ENCODE peak calls at places on chromosome 4, in seven cellular contexts. U is colonic mucosa, F is dorsolateral prefrontal cortex, E is iPS DF 6.9, V is H9, C is fibroblast of lung, O is mesenchymal stem cell. B is an unnamed sample.

GRCh38 chr4:130026185-130026584 is 930.2 kb downstream of the C4orf33 start:
- DNase-seq in O (no peak), C (no peak), E (peak), F (no peak), U (no peak), V (peak), B (no peak)

GRCh38 chr4:145216532-145216931 is 36.1 kb upstream of the OTUD4 start:
- DNase-seq in U (no peak), V (no peak), O (peak), E (no peak), F (no peak), C (peak), B (no peak)

GRCh38 chr4:94766856-94767255 is 9.1 kb downstream of the BMPR1B start:
- DNase-seq in V (no peak), C (peak), F (no peak), U (no peak), O (peak), E (no peak), B (no peak)

GRCh38 chr4:7964459-7964858 is 24.8 kb upstream of the AFAP1 start:
- DNase-seq in O (no peak), C (no peak), U (no peak), F (no peak), E (no peak), V (no peak), B (no peak)

GRCh38 chr4:67885727-67886126 is 1.9 kb upstream of the TMPRSS11D start:
- DNase-seq in C (peak), F (no peak), V (no peak), O (peak), E (no peak), U (no peak), B (no peak)

GRCh38 chr4:173243321-173243720 is 74.7 kb downstream of the GALNT7 start:
- DNase-seq in V (no peak), F (no peak), E (no peak), U (no peak), C (peak), O (peak), B (no peak)

GRCh38 chr4:48681856-48682255 is 98.2 kb downstream of the FRYL start:
- DNase-seq in O (peak), E (no peak), V (no peak), F (no peak), U (no peak), C (peak), B (no peak)

GRCh38 chr4:175422331-175422730 is 389.7 kb downstream of the GPM6A start:
- DNase-seq in U (no peak), F (no peak), V (no peak), E (no peak), O (no peak), C (peak), B (no peak)

GRCh38 chr4:177047070-177047850 is 254.5 kb upstream of the VEGFC start:
- DNase-seq in O (peak), F (no peak), U (peak), C (peak), V (peak), E (no peak), B (no peak)

GRCh38 chr4:70437212-70437611 is 34.8 kb upstream of the MUC7 start:
- DNase-seq in F (no peak), C (no peak), O (no peak), E (no peak), V (peak), U (no peak), B (no peak)

GRCh38 chr4:108081251-108081650 is 87.5 kb downstream of the LEF1 start:
- DNase-seq in F (no peak), O (no peak), C (no peak), E (no peak), U (no peak), V (no peak), B (no peak)

DNA sequence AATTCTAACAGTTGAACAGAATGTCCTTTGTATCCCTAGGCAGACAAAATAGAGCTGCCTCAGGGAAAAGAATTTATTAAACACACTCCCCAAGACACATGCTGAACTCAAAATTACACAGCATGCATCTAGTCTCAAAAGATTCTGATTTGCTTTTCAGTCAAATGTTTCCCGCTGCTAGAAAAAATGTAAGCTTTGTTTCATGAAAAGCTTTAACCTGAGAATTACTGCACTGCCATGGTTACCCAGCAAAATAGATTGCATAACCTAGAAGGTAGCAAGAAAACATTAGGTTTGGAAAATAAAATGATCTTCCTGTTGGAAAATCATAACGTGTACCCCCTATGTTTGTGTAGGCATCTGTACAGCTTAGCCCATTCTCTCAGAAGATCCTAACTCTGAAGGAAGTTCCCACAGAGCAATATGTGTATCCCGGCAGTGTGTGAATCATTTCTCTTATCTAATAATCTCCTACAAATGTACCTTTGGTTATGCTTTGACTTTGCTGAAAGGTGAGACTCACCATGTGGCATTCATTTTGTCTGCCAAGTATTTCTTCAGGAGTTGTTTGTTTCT is 646.9 kb downstream of the STPG2 start:
- DNase-seq in F (no peak), E (no peak), C (peak), U (no peak), O (no peak), V (no peak), B (no peak)
- H3K27ac ChIP-seq in F (no peak), E (no peak), C (no peak), U (no peak), O (no peak), V (no peak), B (no peak)

GRCh38 chr4:128528177-128528576 is 240.6 kb upstream of the PGRMC2 start:
- DNase-seq in U (no peak), O (peak), V (no peak), E (no peak), C (peak), F (no peak), B (no peak)
- H3K27ac ChIP-seq in U (no peak), O (peak), V (no peak), E (no peak), C (peak), F (no peak), B (no peak)

GRCh38 chr4:148445071-148445902 is 3.1 kb upstream of the NR3C2 start:
- DNase-seq in U (peak), V (peak), O (no peak), F (peak), E (no peak), C (peak), B (peak)
- H3K27ac ChIP-seq in U (peak), V (no peak), O (no peak), F (peak), E (no peak), C (peak), B (peak)

GRCh38 chr4:143391261-143391660 is 54.6 kb downstream of the GAB1 start:
- DNase-seq in C (no peak), U (no peak), F (no peak), O (no peak), V (no peak), E (no peak), B (no peak)

GRCh38 chr4:143391895-143392294 is 55.2 kb downstream of the GAB1 start:
- DNase-seq in F (no peak), V (no peak), U (no peak), E (no peak), O (peak), C (peak), B (no peak)

GRCh38 chr4:143395054-143395453 is 58.4 kb downstream of the GAB1 start:
- DNase-seq in U (no peak), O (no peak), V (no peak), E (no peak), F (no peak), C (no peak), B (no peak)

GRCh38 chr4:143390764-143391163 is 54.1 kb downstream of the GAB1 start:
- DNase-seq in O (no peak), V (no peak), U (no peak), C (no peak), E (no peak), F (no peak), B (no peak)

GRCh38 chr4:143393195-143393594 is 56.5 kb downstream of the GAB1 start:
- DNase-seq in F (no peak), U (no peak), C (no peak), E (no peak), O (no peak), V (no peak), B (no peak)
- H3K27ac ChIP-seq in F (peak), U (no peak), C (no peak), E (no peak), O (no peak), V (no peak), B (no peak)

GRCh38 chr4:40264995-40265909 is 68.4 kb downstream of the RHOH start:
- DNase-seq in C (peak), V (no peak), E (no peak), U (no peak), O (peak), F (no peak), B (no peak)
- H3K27ac ChIP-seq in C (no peak), V (no peak), E (no peak), U (no peak), O (no peak), F (no peak), B (no peak)

GRCh38 chr4:117157360-117157759 is 72.0 kb upstream of the TRAM1L1 start:
- DNase-seq in E (no peak), C (no peak), O (no peak), F (no peak), V (no peak), U (no peak), B (no peak)
- H3K27ac ChIP-seq in E (no peak), C (no peak), O (no peak), F (no peak), V (no peak), U (no peak), B (no peak)

DNA sequence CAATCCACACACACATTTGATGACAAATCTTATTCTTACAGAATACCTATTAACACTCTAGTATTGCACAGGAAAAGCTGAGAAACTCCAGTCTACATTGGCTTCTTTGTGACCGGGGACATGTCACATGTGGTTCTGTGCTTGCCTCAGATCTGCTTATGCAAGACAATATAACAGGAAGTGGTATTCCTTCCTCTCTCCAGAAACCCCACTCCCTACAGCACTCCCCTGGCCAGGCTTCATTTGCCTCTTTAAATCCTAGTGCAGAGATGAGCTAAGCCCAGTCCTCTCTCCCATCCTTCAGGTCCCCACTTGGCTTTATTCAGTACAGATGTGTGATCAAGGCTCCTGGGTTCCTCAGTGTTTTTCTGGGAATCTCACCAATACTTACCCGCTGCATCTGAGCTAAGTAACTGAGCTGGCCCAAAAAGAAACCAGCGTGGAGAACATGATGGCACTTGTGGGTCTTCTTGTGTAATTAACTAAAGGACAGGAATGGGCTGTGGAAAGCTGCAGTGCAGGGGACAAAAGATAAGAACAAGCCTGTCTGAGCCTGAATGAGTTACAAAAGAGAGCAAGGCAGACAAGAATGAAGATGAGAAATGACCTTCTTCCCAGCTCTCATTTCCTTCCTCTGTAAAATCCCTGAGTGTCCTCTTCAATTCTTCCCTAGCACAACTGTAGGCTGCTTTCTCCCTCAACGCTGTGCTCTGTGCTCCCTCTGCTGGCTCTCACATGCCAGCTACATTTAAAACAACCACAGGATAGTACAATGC is 105.6 kb downstream of the HNRNPD start:
- DNase-seq in V (peak), C (peak), U (peak), E (no peak), O (peak), F (peak), B (peak)
- H3K27ac ChIP-seq in V (no peak), C (no peak), U (no peak), E (no peak), O (no peak), F (no peak), B (no peak)

DNA sequence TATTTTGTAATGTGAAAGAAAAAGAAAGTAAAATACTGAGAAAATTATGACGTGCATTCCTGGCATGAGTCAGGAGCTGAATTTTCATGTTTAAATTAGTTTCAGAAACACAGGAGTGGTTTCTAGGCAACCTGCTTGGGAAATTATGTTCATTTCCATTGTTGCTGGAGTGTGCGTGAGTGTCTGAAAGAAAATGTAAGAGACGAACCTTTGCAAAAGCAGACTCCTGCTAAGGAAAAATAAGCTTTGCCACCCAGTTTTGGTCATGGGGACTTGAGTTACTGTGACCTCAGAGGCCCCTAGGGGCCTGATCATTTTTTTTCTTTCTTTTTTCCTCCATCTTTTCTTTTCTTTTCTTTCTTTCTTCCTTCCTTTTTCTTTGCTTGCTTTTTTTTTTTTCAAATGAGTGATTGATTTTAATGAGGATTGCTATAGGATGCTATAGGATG is 18.8 kb upstream of the CHRNA9 start:
- DNase-seq in V (no peak), U (no peak), E (no peak), F (no peak), C (peak), O (peak), B (no peak)
- H3K27ac ChIP-seq in V (no peak), U (peak), E (no peak), F (peak), C (peak), O (peak), B (peak)

GRCh38 chr4:81828991-81829390 is 357.3 kb upstream of the RASGEF1B start:
- DNase-seq in U (no peak), E (no peak), O (no peak), F (no peak), C (no peak), V (no peak), B (no peak)

GRCh38 chr4:81839347-81840042 is 367.8 kb upstream of the RASGEF1B start:
- DNase-seq in O (no peak), E (no peak), U (no peak), C (no peak), F (no peak), V (no peak), B (no peak)

GRCh38 chr4:81836716-81837115 is 365.0 kb upstream of the RASGEF1B start:
- DNase-seq in F (no peak), E (no peak), U (no peak), V (no peak), C (no peak), O (no peak), B (no peak)

GRCh38 chr4:81838586-81838985 is 366.9 kb upstream of the RASGEF1B start:
- DNase-seq in F (no peak), O (no peak), C (no peak), U (no peak), E (no peak), V (no peak), B (no peak)

DNA sequence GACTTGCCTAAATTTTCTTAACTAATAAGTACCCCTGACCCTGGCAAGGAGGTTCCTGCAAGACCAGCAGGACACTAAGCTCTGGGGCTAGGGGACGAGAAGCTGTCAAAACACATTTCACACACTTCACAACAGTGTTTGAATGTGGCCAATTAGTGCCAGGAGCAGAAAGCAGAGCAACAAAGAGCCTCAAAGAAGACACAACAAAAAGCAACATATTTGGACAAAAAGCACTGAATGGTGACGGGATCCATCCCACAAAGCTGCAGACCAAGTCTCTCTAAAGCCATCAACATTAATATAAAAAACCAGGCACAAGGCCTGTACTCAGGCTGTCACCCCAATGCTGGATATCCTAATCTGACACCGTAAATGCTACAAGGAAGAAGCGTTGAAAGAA is 361.9 kb upstream of the RASGEF1B start:
- DNase-seq in O (no peak), U (no peak), V (no peak), C (no peak), E (no peak), F (no peak), B (no peak)
- H3K27ac ChIP-seq in O (no peak), U (no peak), V (no peak), C (no peak), E (no peak), F (no peak), B (no peak)